ENCODE peak calls at places on chromosomes 4 and X, in six cellular contexts. One of them, this sample, is unnamed.

GRCh38 chr4:157020882-157021281 is 49.3 kb upstream of the PDGFC start:
- DNase-seq in kidney epithelial cell: no peak
- DNase-seq in colonic mucosa: no peak
- DNase-seq in heart right ventricle: no peak
- DNase-seq in sigmoid colon: no peak
- DNase-seq in right lobe of liver: no peak
- DNase-seq in this sample: no peak

GRCh38 chr4:99722006-99722405 is 64.4 kb upstream of the C4orf54 start:
- DNase-seq in right lobe of liver: no peak
- DNase-seq in sigmoid colon: no peak
- DNase-seq in heart right ventricle: no peak
- DNase-seq in kidney epithelial cell: no peak
- DNase-seq in colonic mucosa: no peak
- DNase-seq in this sample: no peak

GRCh38 chr4:117783716-117784115 is 250.6 kb upstream of the NDST3 start:
- DNase-seq in right lobe of liver: no peak
- DNase-seq in sigmoid colon: no peak
- DNase-seq in kidney epithelial cell: peak; percentile 12
- DNase-seq in colonic mucosa: no peak
- DNase-seq in heart right ventricle: no peak
- DNase-seq in this sample: no peak

GRCh38 chrX:11944486-11944885 is 186.4 kb downstream of the MSL3 start:
- DNase-seq in right lobe of liver: no peak
- DNase-seq in heart right ventricle: no peak
- DNase-seq in sigmoid colon: no peak
- DNase-seq in colonic mucosa: no peak
- DNase-seq in kidney epithelial cell: peak; percentile 18
- DNase-seq in this sample: peak; percentile 28

GRCh38 chr4:57023104-57023503 is 44.4 kb downstream of the POLR2B start:
- DNase-seq in sigmoid colon: no peak
- DNase-seq in heart right ventricle: no peak
- DNase-seq in kidney epithelial cell: no peak
- DNase-seq in colonic mucosa: no peak
- DNase-seq in right lobe of liver: no peak
- DNase-seq in this sample: no peak

GRCh38 chrX:38634665-38635064 is 73.3 kb downstream of the TSPAN7 start:
- DNase-seq in colonic mucosa: no peak
- DNase-seq in right lobe of liver: no peak
- DNase-seq in sigmoid colon: no peak
- DNase-seq in heart right ventricle: no peak
- DNase-seq in kidney epithelial cell: no peak
- DNase-seq in this sample: no peak

GRCh38 chr4:75939890-75940691 is 722 bp downstream of the NAAA start:
- DNase-seq in sigmoid colon: peak; percentile 84
- DNase-seq in right lobe of liver: peak; percentile 82
- DNase-seq in colonic mucosa: peak; percentile 86
- DNase-seq in kidney epithelial cell: no peak
- DNase-seq in heart right ventricle: peak; percentile 80
- DNase-seq in this sample: peak; percentile 85

GRCh38 chr4:174689618-174690017 is 139.4 kb downstream of the GLRA3 start:
- DNase-seq in sigmoid colon: no peak
- DNase-seq in colonic mucosa: no peak
- DNase-seq in heart right ventricle: no peak
- DNase-seq in right lobe of liver: no peak
- DNase-seq in kidney epithelial cell: no peak
- DNase-seq in this sample: no peak

GRCh38 chr4:182022899-182023298 is 220.3 kb upstream of the TENM3 start:
- DNase-seq in sigmoid colon: no peak
- DNase-seq in right lobe of liver: no peak
- DNase-seq in heart right ventricle: no peak
- DNase-seq in colonic mucosa: no peak
- DNase-seq in kidney epithelial cell: no peak
- DNase-seq in this sample: no peak

GRCh38 chrX:25016938-25017598 is 1.3 kb upstream of the ARX start:
- DNase-seq in right lobe of liver: no peak
- DNase-seq in sigmoid colon: no peak
- DNase-seq in colonic mucosa: no peak
- DNase-seq in heart right ventricle: no peak
- DNase-seq in kidney epithelial cell: no peak
- DNase-seq in this sample: no peak

GRCh38 chr4:139453041-139453370 is 915 bp upstream of the RAB33B start:
- DNase-seq in kidney epithelial cell: peak; percentile 72
- DNase-seq in heart right ventricle: no peak
- DNase-seq in sigmoid colon: no peak
- DNase-seq in right lobe of liver: peak; percentile 78
- DNase-seq in colonic mucosa: peak; percentile 69
- DNase-seq in this sample: peak; percentile 89

GRCh38 chr4:149845643-149846208 is 30.1 kb upstream of the IQCM start:
- DNase-seq in sigmoid colon: no peak
- DNase-seq in colonic mucosa: peak; percentile 27
- DNase-seq in right lobe of liver: no peak
- DNase-seq in heart right ventricle: no peak
- DNase-seq in kidney epithelial cell: no peak
- DNase-seq in this sample: no peak

GRCh38 chr4:80125252-80126177 is 52.5 kb upstream of the ANTXR2 start:
- DNase-seq in kidney epithelial cell: no peak
- DNase-seq in heart right ventricle: no peak
- DNase-seq in colonic mucosa: no peak
- DNase-seq in right lobe of liver: no peak
- DNase-seq in sigmoid colon: no peak
- DNase-seq in this sample: peak; percentile 45

GRCh38 chr4:112693507-112693906 is 56.6 kb downstream of the LARP7 start:
- DNase-seq in colonic mucosa: no peak
- DNase-seq in heart right ventricle: no peak
- DNase-seq in sigmoid colon: no peak
- DNase-seq in right lobe of liver: no peak
- DNase-seq in kidney epithelial cell: no peak
- DNase-seq in this sample: no peak

GRCh38 chr4:175811171-175811570 is 893 bp downstream of the GPM6A start:
- DNase-seq in right lobe of liver: no peak
- DNase-seq in heart right ventricle: no peak
- DNase-seq in colonic mucosa: no peak
- DNase-seq in sigmoid colon: no peak
- DNase-seq in kidney epithelial cell: no peak
- DNase-seq in this sample: no peak

GRCh38 chr4:75940692-75941253 is at the start of gene NAAA:
- DNase-seq in heart right ventricle: peak; percentile 82
- DNase-seq in right lobe of liver: peak; percentile 93
- DNase-seq in kidney epithelial cell: no peak
- DNase-seq in colonic mucosa: peak; percentile 88
- DNase-seq in sigmoid colon: peak; percentile 92
- DNase-seq in this sample: peak; percentile 92

GRCh38 chrX:13669246-13669689 is 16.3 kb downstream of the TCEANC start:
- DNase-seq in kidney epithelial cell: peak; percentile 96
- DNase-seq in colonic mucosa: peak; percentile 82
- DNase-seq in right lobe of liver: peak; percentile 77
- DNase-seq in heart right ventricle: peak; percentile 59
- DNase-seq in sigmoid colon: peak; percentile 82
- DNase-seq in this sample: peak; percentile 89

GRCh38 chr4:107951551-107951950 is 20.2 kb downstream of the CYP2U1 start:
- DNase-seq in colonic mucosa: no peak
- DNase-seq in heart right ventricle: no peak
- DNase-seq in right lobe of liver: no peak
- DNase-seq in kidney epithelial cell: peak; percentile 52
- DNase-seq in sigmoid colon: no peak
- DNase-seq in this sample: no peak

GRCh38 chrX:120463241-120463640 is 5.9 kb downstream of the LAMP2 start:
- DNase-seq in colonic mucosa: no peak
- DNase-seq in sigmoid colon: no peak
- DNase-seq in right lobe of liver: no peak
- DNase-seq in kidney epithelial cell: no peak
- DNase-seq in heart right ventricle: no peak
- DNase-seq in this sample: no peak

GRCh38 chrX:100410083-100410590 is at the start of gene PCDH19:
- DNase-seq in kidney epithelial cell: peak; percentile 4
- DNase-seq in colonic mucosa: peak; percentile 62
- DNase-seq in sigmoid colon: peak; percentile 65
- DNase-seq in right lobe of liver: peak; percentile 52
- DNase-seq in heart right ventricle: peak; percentile 42
- DNase-seq in this sample: peak; percentile 4

GRCh38 chr4:82787342-82787741 is 11.3 kb downstream of the SCD5 start:
- DNase-seq in heart right ventricle: no peak
- DNase-seq in kidney epithelial cell: no peak
- DNase-seq in right lobe of liver: no peak
- DNase-seq in colonic mucosa: no peak
- DNase-seq in sigmoid colon: no peak
- DNase-seq in this sample: no peak

GRCh38 chr4:79163981-79164490 is 161.8 kb downstream of the NAA11 start:
- DNase-seq in sigmoid colon: no peak
- DNase-seq in heart right ventricle: no peak
- DNase-seq in colonic mucosa: no peak
- DNase-seq in right lobe of liver: no peak
- DNase-seq in kidney epithelial cell: no peak
- DNase-seq in this sample: peak; percentile 62

GRCh38 chr4:95167809-95168208 is 381.0 kb downstream of the UNC5C start:
- DNase-seq in right lobe of liver: no peak
- DNase-seq in sigmoid colon: no peak
- DNase-seq in colonic mucosa: no peak
- DNase-seq in kidney epithelial cell: no peak
- DNase-seq in heart right ventricle: no peak
- DNase-seq in this sample: peak; percentile 9

GRCh38 chrX:117969782-117970181 is 146.8 kb downstream of the KLHL13 start:
- DNase-seq in kidney epithelial cell: no peak
- DNase-seq in colonic mucosa: no peak
- DNase-seq in heart right ventricle: no peak
- DNase-seq in right lobe of liver: no peak
- DNase-seq in sigmoid colon: no peak
- DNase-seq in this sample: no peak

DNA sequence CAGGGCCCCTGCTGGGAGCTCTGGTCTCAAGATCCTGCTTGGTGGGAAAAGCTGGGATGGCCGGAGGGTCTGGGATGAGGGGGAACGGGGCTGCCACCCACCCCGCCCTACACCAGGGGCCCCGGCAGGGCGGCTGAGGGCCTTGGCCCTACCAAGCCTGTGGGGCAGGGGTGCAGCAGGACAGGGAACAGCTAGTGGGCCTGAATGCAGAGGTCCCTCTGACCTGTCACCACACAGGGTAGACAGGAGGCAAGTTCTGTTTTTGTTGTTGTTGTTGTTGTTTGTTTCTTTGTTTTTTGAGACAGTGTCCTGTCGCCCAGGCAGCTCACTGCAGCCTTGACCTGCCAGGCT is 332 bp upstream of the RENBP start:
- DNase-seq in kidney epithelial cell: no peak
- DNase-seq in heart right ventricle: no peak
- DNase-seq in sigmoid colon: no peak
- DNase-seq in colonic mucosa: no peak
- DNase-seq in right lobe of liver: no peak
- DNase-seq in this sample: no peak
- H3K4me3 ChIP-seq in kidney epithelial cell: no peak overlapping the region
- H3K4me3 ChIP-seq in heart right ventricle: peak overlapping the region; percentile 47
- H3K4me3 ChIP-seq in sigmoid colon: peak overlapping the region; percentile 41
- H3K4me3 ChIP-seq in colonic mucosa: peak overlapping the region; percentile 22
- H3K4me3 ChIP-seq in right lobe of liver: no peak overlapping the region
- H3K4me3 ChIP-seq in this sample: peak overlapping the region; percentile 23

DNA sequence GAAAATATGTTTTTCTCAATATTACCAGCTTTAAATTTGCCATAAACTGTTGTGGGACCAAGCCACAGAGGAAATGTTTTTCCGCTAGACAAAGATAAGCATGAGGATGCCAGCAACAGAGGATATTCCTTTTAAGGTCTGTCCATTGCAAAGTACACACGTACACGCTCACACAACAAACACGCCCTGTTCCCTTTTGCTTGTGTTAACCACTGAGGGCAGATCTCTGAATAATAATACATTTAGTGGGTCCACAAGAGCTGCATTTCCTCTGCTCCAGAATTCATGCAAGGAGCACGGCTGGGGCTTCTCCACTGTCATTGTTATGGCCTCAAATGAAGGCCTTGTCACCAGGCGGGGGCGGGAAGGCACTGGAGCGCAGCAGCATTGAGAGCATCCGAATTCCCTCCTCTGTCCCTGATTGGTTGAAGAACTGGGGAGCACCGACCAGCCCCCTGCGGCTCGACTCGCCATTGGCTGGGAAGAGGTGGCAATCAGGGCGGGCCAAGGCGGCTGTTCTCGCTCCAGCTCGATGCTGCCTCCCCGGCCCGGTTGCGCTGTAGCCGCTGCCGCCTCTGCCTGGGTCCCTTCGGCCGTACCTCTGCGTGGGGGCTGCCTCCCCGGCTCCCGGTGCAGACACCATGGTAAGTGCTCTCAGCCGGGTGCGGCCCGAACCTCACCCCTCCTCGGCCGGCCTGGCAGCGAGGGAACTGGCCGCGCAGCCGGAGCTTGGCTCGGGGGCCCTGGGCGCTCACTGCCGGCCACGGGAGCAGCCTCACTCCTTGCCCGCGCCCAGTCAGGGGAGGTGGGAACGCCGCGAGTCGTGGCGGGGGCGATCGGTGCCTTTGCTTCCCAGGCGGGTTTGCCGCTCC is at the start of gene GUCY1B1:
- DNase-seq in right lobe of liver: peak; percentile 90
- DNase-seq in kidney epithelial cell: peak; percentile 81
- DNase-seq in sigmoid colon: peak; percentile 98
- DNase-seq in heart right ventricle: peak; percentile 97
- DNase-seq in colonic mucosa: peak; percentile 76
- DNase-seq in this sample: peak; percentile 83
- TF ChIP-seq CTCF in right lobe of liver: peak; percentile 37
- TF ChIP-seq CTCF in kidney epithelial cell: peak; percentile 56
- TF ChIP-seq CTCF in sigmoid colon: peak; percentile 44
- TF ChIP-seq CTCF in heart right ventricle: peak; percentile 58
- TF ChIP-seq CTCF in colonic mucosa: no peak
- TF ChIP-seq CTCF in this sample: no peak

DNA sequence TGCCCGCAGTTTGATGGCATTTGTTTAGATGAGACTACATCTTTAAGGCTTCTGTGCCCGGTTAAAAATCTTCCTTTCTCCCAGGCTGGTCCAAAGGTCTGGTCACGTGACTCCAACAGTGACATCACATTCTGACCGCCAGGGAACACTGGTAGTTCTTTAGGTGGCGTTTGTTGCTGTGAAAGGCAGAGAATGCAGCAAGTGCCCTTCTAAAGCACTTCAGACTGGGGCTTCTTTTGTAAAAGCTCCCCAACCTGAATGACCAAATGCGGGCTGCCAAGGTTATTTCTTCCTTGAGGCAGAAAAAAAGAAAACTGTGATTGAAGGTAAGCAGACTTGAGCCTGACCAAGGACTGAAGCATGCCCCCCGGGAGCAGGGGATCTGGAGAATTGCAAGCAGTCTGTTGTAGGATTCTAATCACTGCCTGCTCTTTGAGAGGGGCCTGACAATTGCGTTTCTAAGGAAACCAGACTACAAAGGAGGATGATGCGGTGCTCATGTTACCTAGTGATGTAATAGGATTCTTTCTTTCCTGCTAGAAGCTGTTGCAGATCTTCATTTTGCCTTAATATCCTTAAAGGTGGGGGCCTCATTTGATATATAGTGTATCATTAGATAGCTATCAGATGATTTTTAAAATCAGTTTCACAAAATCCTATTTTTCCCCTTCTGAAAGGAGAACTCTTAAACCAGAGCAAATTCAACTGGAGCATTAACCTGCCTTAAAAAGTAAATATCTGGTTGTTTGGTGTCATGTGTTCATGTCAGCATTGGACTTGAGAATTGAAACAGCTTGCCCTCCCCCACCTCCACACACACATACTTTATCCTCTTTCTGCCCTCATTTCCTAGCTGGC is 133.1 kb downstream of the AKAP4 start:
- DNase-seq in kidney epithelial cell: no peak
- DNase-seq in right lobe of liver: peak; percentile 76
- DNase-seq in sigmoid colon: no peak
- DNase-seq in heart right ventricle: no peak
- DNase-seq in colonic mucosa: peak; percentile 57
- DNase-seq in this sample: no peak
- H3K4me3 ChIP-seq in kidney epithelial cell: peak overlapping the region; percentile 13
- H3K4me3 ChIP-seq in right lobe of liver: no peak overlapping the region
- H3K4me3 ChIP-seq in sigmoid colon: no peak overlapping the region
- H3K4me3 ChIP-seq in heart right ventricle: no peak overlapping the region
- H3K4me3 ChIP-seq in colonic mucosa: no peak overlapping the region
- H3K4me3 ChIP-seq in this sample: no peak overlapping the region

GRCh38 chr4:125314676-125315570 is at the start of gene FAT4:
- DNase-seq in right lobe of liver: peak; percentile 99
- DNase-seq in sigmoid colon: peak; percentile 98
- DNase-seq in kidney epithelial cell: peak; percentile 67
- DNase-seq in colonic mucosa: peak; percentile 77
- DNase-seq in heart right ventricle: peak; percentile 97
- DNase-seq in this sample: peak; percentile 86
- TF ChIP-seq CTCF in right lobe of liver: peak; percentile 23
- TF ChIP-seq CTCF in sigmoid colon: no peak
- TF ChIP-seq CTCF in kidney epithelial cell: peak; percentile 5
- TF ChIP-seq CTCF in colonic mucosa: no peak
- TF ChIP-seq CTCF in heart right ventricle: no peak
- TF ChIP-seq CTCF in this sample: no peak